ENCODE peak calls at places on chromosomes 12 and 14, in ten cellular contexts. One of them, this sample, is unnamed.

GRCh38 chr12:2395352-2395977 is 342.7 kb downstream of the CACNA1C start:
- DNase-seq in GM23338: peak; percentile 84
- DNase-seq in NAMALWA: peak; percentile 65
- DNase-seq in fibroblast of mammary gland: peak; percentile 38
- DNase-seq in hypothalamus: no peak
- DNase-seq in coronary artery: no peak
- DNase-seq in stimulated activated CD8-positive, alpha-beta memory T cell treated with anti-CD3 and anti-CD28 coated beads, Interleukin-2, amount 100 ng/mL, for 48 hours: peak; percentile 26
- DNase-seq in NCI-H446 treated with DMSO at 0.1 percent for 48 hours: no peak
- DNase-seq in heart left ventricle: peak; percentile 47
- DNase-seq in activated naive CD8-positive, alpha-beta T cell treated with anti-CD3 and anti-CD28 coated beads for 36 hours: peak; percentile 30
- DNase-seq in this sample: no peak

GRCh38 chr12:2221030-2221621 is 168.3 kb downstream of the CACNA1C start:
- DNase-seq in NAMALWA: no peak
- DNase-seq in activated naive CD8-positive, alpha-beta T cell treated with anti-CD3 and anti-CD28 coated beads for 36 hours: no peak
- DNase-seq in hypothalamus: no peak
- DNase-seq in NCI-H446 treated with DMSO at 0.1 percent for 48 hours: no peak
- DNase-seq in heart left ventricle: no peak
- DNase-seq in fibroblast of mammary gland: no peak
- DNase-seq in stimulated activated CD8-positive, alpha-beta memory T cell treated with anti-CD3 and anti-CD28 coated beads, Interleukin-2, amount 100 ng/mL, for 48 hours: no peak
- DNase-seq in coronary artery: no peak
- DNase-seq in GM23338: no peak
- DNase-seq in this sample: no peak

GRCh38 chr14:42624980-42625761 is 1018.5 kb downstream of the LRFN5 start:
- DNase-seq in fibroblast of mammary gland: no peak
- DNase-seq in hypothalamus: no peak
- DNase-seq in heart left ventricle: no peak
- DNase-seq in NAMALWA: no peak
- DNase-seq in NCI-H446 treated with DMSO at 0.1 percent for 48 hours: no peak
- DNase-seq in stimulated activated CD8-positive, alpha-beta memory T cell treated with anti-CD3 and anti-CD28 coated beads, Interleukin-2, amount 100 ng/mL, for 48 hours: no peak
- DNase-seq in coronary artery: no peak
- DNase-seq in GM23338: no peak
- DNase-seq in activated naive CD8-positive, alpha-beta T cell treated with anti-CD3 and anti-CD28 coated beads for 36 hours: no peak
- DNase-seq in this sample: no peak

GRCh38 chr12:103632554-103633216 is 45.6 kb downstream of the STAB2 start:
- DNase-seq in fibroblast of mammary gland: peak; percentile 58
- DNase-seq in hypothalamus: no peak
- DNase-seq in NAMALWA: peak; percentile 86
- DNase-seq in heart left ventricle: no peak
- DNase-seq in GM23338: peak; percentile 89
- DNase-seq in NCI-H446 treated with DMSO at 0.1 percent for 48 hours: no peak
- DNase-seq in activated naive CD8-positive, alpha-beta T cell treated with anti-CD3 and anti-CD28 coated beads for 36 hours: peak; percentile 49
- DNase-seq in stimulated activated CD8-positive, alpha-beta memory T cell treated with anti-CD3 and anti-CD28 coated beads, Interleukin-2, amount 100 ng/mL, for 48 hours: peak; percentile 58
- DNase-seq in coronary artery: no peak
- DNase-seq in this sample: peak; percentile 81

GRCh38 chr12:64120568-64120967 is 101.5 kb downstream of the KICS2 start:
- DNase-seq in stimulated activated CD8-positive, alpha-beta memory T cell treated with anti-CD3 and anti-CD28 coated beads, Interleukin-2, amount 100 ng/mL, for 48 hours: no peak
- DNase-seq in heart left ventricle: no peak
- DNase-seq in GM23338: no peak
- DNase-seq in coronary artery: no peak
- DNase-seq in hypothalamus: no peak
- DNase-seq in activated naive CD8-positive, alpha-beta T cell treated with anti-CD3 and anti-CD28 coated beads for 36 hours: no peak
- DNase-seq in NAMALWA: no peak
- DNase-seq in fibroblast of mammary gland: no peak
- DNase-seq in NCI-H446 treated with DMSO at 0.1 percent for 48 hours: no peak
- DNase-seq in this sample: peak; percentile 85

GRCh38 chr14:105880616-105881015 is 354.2 kb downstream of the TMEM121 start:
- DNase-seq in fibroblast of mammary gland: no peak
- DNase-seq in NCI-H446 treated with DMSO at 0.1 percent for 48 hours: no peak
- DNase-seq in heart left ventricle: no peak
- DNase-seq in stimulated activated CD8-positive, alpha-beta memory T cell treated with anti-CD3 and anti-CD28 coated beads, Interleukin-2, amount 100 ng/mL, for 48 hours: no peak
- DNase-seq in hypothalamus: no peak
- DNase-seq in GM23338: no peak
- DNase-seq in coronary artery: no peak
- DNase-seq in activated naive CD8-positive, alpha-beta T cell treated with anti-CD3 and anti-CD28 coated beads for 36 hours: no peak
- DNase-seq in NAMALWA: no peak
- DNase-seq in this sample: no peak

GRCh38 chr14:96243785-96244184 is 12.2 kb upstream of the BDKRB1 start:
- DNase-seq in stimulated activated CD8-positive, alpha-beta memory T cell treated with anti-CD3 and anti-CD28 coated beads, Interleukin-2, amount 100 ng/mL, for 48 hours: no peak
- DNase-seq in fibroblast of mammary gland: no peak
- DNase-seq in activated naive CD8-positive, alpha-beta T cell treated with anti-CD3 and anti-CD28 coated beads for 36 hours: no peak
- DNase-seq in GM23338: no peak
- DNase-seq in heart left ventricle: no peak
- DNase-seq in coronary artery: no peak
- DNase-seq in hypothalamus: no peak
- DNase-seq in NCI-H446 treated with DMSO at 0.1 percent for 48 hours: no peak
- DNase-seq in NAMALWA: peak; percentile 41
- DNase-seq in this sample: no peak

GRCh38 chr14:50335389-50335788 is 23.3 kb downstream of the DMAC2L start:
- DNase-seq in stimulated activated CD8-positive, alpha-beta memory T cell treated with anti-CD3 and anti-CD28 coated beads, Interleukin-2, amount 100 ng/mL, for 48 hours: no peak
- DNase-seq in coronary artery: no peak
- DNase-seq in hypothalamus: peak; percentile 63
- DNase-seq in NAMALWA: peak; percentile 8
- DNase-seq in fibroblast of mammary gland: peak; percentile 67
- DNase-seq in activated naive CD8-positive, alpha-beta T cell treated with anti-CD3 and anti-CD28 coated beads for 36 hours: no peak
- DNase-seq in NCI-H446 treated with DMSO at 0.1 percent for 48 hours: peak; percentile 95
- DNase-seq in GM23338: peak; percentile 91
- DNase-seq in heart left ventricle: peak; percentile 68
- DNase-seq in this sample: peak; percentile 12

GRCh38 chr12:3204716-3205617 is 127.8 kb downstream of the TSPAN9 start:
- DNase-seq in stimulated activated CD8-positive, alpha-beta memory T cell treated with anti-CD3 and anti-CD28 coated beads, Interleukin-2, amount 100 ng/mL, for 48 hours: no peak
- DNase-seq in GM23338: no peak
- DNase-seq in NAMALWA: no peak
- DNase-seq in fibroblast of mammary gland: no peak
- DNase-seq in hypothalamus: no peak
- DNase-seq in coronary artery: no peak
- DNase-seq in activated naive CD8-positive, alpha-beta T cell treated with anti-CD3 and anti-CD28 coated beads for 36 hours: no peak
- DNase-seq in NCI-H446 treated with DMSO at 0.1 percent for 48 hours: no peak
- DNase-seq in heart left ventricle: peak; percentile 59
- DNase-seq in this sample: no peak

GRCh38 chr14:67663633-67664032 is 10.8 kb downstream of the VTI1B start:
- DNase-seq in NAMALWA: no peak
- DNase-seq in heart left ventricle: no peak
- DNase-seq in coronary artery: no peak
- DNase-seq in GM23338: no peak
- DNase-seq in NCI-H446 treated with DMSO at 0.1 percent for 48 hours: no peak
- DNase-seq in hypothalamus: no peak
- DNase-seq in fibroblast of mammary gland: no peak
- DNase-seq in stimulated activated CD8-positive, alpha-beta memory T cell treated with anti-CD3 and anti-CD28 coated beads, Interleukin-2, amount 100 ng/mL, for 48 hours: no peak
- DNase-seq in activated naive CD8-positive, alpha-beta T cell treated with anti-CD3 and anti-CD28 coated beads for 36 hours: no peak
- DNase-seq in this sample: peak; percentile 95

GRCh38 chr12:72346331-72346944 is 74.3 kb downstream of the TRHDE start:
- DNase-seq in heart left ventricle: no peak
- DNase-seq in hypothalamus: peak; percentile 37
- DNase-seq in fibroblast of mammary gland: peak; percentile 61
- DNase-seq in GM23338: peak; percentile 95
- DNase-seq in activated naive CD8-positive, alpha-beta T cell treated with anti-CD3 and anti-CD28 coated beads for 36 hours: peak; percentile 8
- DNase-seq in NAMALWA: peak; percentile 85
- DNase-seq in coronary artery: no peak
- DNase-seq in NCI-H446 treated with DMSO at 0.1 percent for 48 hours: peak; percentile 27
- DNase-seq in stimulated activated CD8-positive, alpha-beta memory T cell treated with anti-CD3 and anti-CD28 coated beads, Interleukin-2, amount 100 ng/mL, for 48 hours: no peak
- DNase-seq in this sample: peak; percentile 77

GRCh38 chr12:113875681-113876080 is 90.4 kb downstream of the RBM19 start:
- DNase-seq in heart left ventricle: no peak
- DNase-seq in NAMALWA: no peak
- DNase-seq in fibroblast of mammary gland: peak; percentile 9
- DNase-seq in GM23338: no peak
- DNase-seq in coronary artery: no peak
- DNase-seq in hypothalamus: no peak
- DNase-seq in stimulated activated CD8-positive, alpha-beta memory T cell treated with anti-CD3 and anti-CD28 coated beads, Interleukin-2, amount 100 ng/mL, for 48 hours: no peak
- DNase-seq in NCI-H446 treated with DMSO at 0.1 percent for 48 hours: no peak
- DNase-seq in activated naive CD8-positive, alpha-beta T cell treated with anti-CD3 and anti-CD28 coated beads for 36 hours: no peak
- DNase-seq in this sample: no peak

GRCh38 chr12:113002155-113002554 is 23.8 kb downstream of the OAS2 start:
- DNase-seq in fibroblast of mammary gland: no peak
- DNase-seq in heart left ventricle: no peak
- DNase-seq in NAMALWA: peak; percentile 23
- DNase-seq in activated naive CD8-positive, alpha-beta T cell treated with anti-CD3 and anti-CD28 coated beads for 36 hours: no peak
- DNase-seq in hypothalamus: no peak
- DNase-seq in NCI-H446 treated with DMSO at 0.1 percent for 48 hours: no peak
- DNase-seq in coronary artery: no peak
- DNase-seq in stimulated activated CD8-positive, alpha-beta memory T cell treated with anti-CD3 and anti-CD28 coated beads, Interleukin-2, amount 100 ng/mL, for 48 hours: no peak
- DNase-seq in GM23338: no peak
- DNase-seq in this sample: no peak

GRCh38 chr12:53483979-53484377 is 15.3 kb downstream of the MAP3K12 start:
- DNase-seq in hypothalamus: no peak
- DNase-seq in coronary artery: no peak
- DNase-seq in heart left ventricle: no peak
- DNase-seq in NAMALWA: no peak
- DNase-seq in GM23338: no peak
- DNase-seq in activated naive CD8-positive, alpha-beta T cell treated with anti-CD3 and anti-CD28 coated beads for 36 hours: no peak
- DNase-seq in stimulated activated CD8-positive, alpha-beta memory T cell treated with anti-CD3 and anti-CD28 coated beads, Interleukin-2, amount 100 ng/mL, for 48 hours: no peak
- DNase-seq in fibroblast of mammary gland: no peak
- DNase-seq in NCI-H446 treated with DMSO at 0.1 percent for 48 hours: no peak
- DNase-seq in this sample: no peak

GRCh38 chr14:59333235-59333634 is 131.9 kb downstream of the GPR135 start:
- DNase-seq in GM23338: no peak
- DNase-seq in activated naive CD8-positive, alpha-beta T cell treated with anti-CD3 and anti-CD28 coated beads for 36 hours: no peak
- DNase-seq in NCI-H446 treated with DMSO at 0.1 percent for 48 hours: no peak
- DNase-seq in heart left ventricle: no peak
- DNase-seq in fibroblast of mammary gland: no peak
- DNase-seq in hypothalamus: no peak
- DNase-seq in NAMALWA: no peak
- DNase-seq in stimulated activated CD8-positive, alpha-beta memory T cell treated with anti-CD3 and anti-CD28 coated beads, Interleukin-2, amount 100 ng/mL, for 48 hours: no peak
- DNase-seq in coronary artery: no peak
- DNase-seq in this sample: no peak

GRCh38 chr12:32455607-32456063 is 56.3 kb downstream of the FGD4 start:
- DNase-seq in hypothalamus: no peak
- DNase-seq in coronary artery: no peak
- DNase-seq in NAMALWA: peak; percentile 83
- DNase-seq in GM23338: peak; percentile 76
- DNase-seq in stimulated activated CD8-positive, alpha-beta memory T cell treated with anti-CD3 and anti-CD28 coated beads, Interleukin-2, amount 100 ng/mL, for 48 hours: no peak
- DNase-seq in heart left ventricle: no peak
- DNase-seq in activated naive CD8-positive, alpha-beta T cell treated with anti-CD3 and anti-CD28 coated beads for 36 hours: no peak
- DNase-seq in fibroblast of mammary gland: peak; percentile 84
- DNase-seq in NCI-H446 treated with DMSO at 0.1 percent for 48 hours: peak; percentile 46
- DNase-seq in this sample: peak; percentile 75

GRCh38 chr12:50248406-50248805 is 34.9 kb downstream of the LIMA1 start:
- DNase-seq in heart left ventricle: no peak
- DNase-seq in hypothalamus: no peak
- DNase-seq in stimulated activated CD8-positive, alpha-beta memory T cell treated with anti-CD3 and anti-CD28 coated beads, Interleukin-2, amount 100 ng/mL, for 48 hours: no peak
- DNase-seq in fibroblast of mammary gland: no peak
- DNase-seq in NAMALWA: no peak
- DNase-seq in NCI-H446 treated with DMSO at 0.1 percent for 48 hours: peak; percentile 81
- DNase-seq in GM23338: no peak
- DNase-seq in activated naive CD8-positive, alpha-beta T cell treated with anti-CD3 and anti-CD28 coated beads for 36 hours: no peak
- DNase-seq in coronary artery: no peak
- DNase-seq in this sample: no peak

GRCh38 chr12:113846883-113847282 is 119.2 kb downstream of the RBM19 start:
- DNase-seq in GM23338: no peak
- DNase-seq in hypothalamus: no peak
- DNase-seq in heart left ventricle: no peak
- DNase-seq in stimulated activated CD8-positive, alpha-beta memory T cell treated with anti-CD3 and anti-CD28 coated beads, Interleukin-2, amount 100 ng/mL, for 48 hours: no peak
- DNase-seq in NCI-H446 treated with DMSO at 0.1 percent for 48 hours: no peak
- DNase-seq in coronary artery: no peak
- DNase-seq in activated naive CD8-positive, alpha-beta T cell treated with anti-CD3 and anti-CD28 coated beads for 36 hours: no peak
- DNase-seq in fibroblast of mammary gland: no peak
- DNase-seq in NAMALWA: no peak
- DNase-seq in this sample: no peak

GRCh38 chr14:30610719-30611388 is 11.3 kb upstream of the SCFD1 start:
- DNase-seq in activated naive CD8-positive, alpha-beta T cell treated with anti-CD3 and anti-CD28 coated beads for 36 hours: no peak
- DNase-seq in NCI-H446 treated with DMSO at 0.1 percent for 48 hours: peak; percentile 89
- DNase-seq in NAMALWA: peak; percentile 67
- DNase-seq in fibroblast of mammary gland: peak; percentile 78
- DNase-seq in heart left ventricle: no peak
- DNase-seq in GM23338: peak; percentile 18
- DNase-seq in hypothalamus: no peak
- DNase-seq in coronary artery: no peak
- DNase-seq in stimulated activated CD8-positive, alpha-beta memory T cell treated with anti-CD3 and anti-CD28 coated beads, Interleukin-2, amount 100 ng/mL, for 48 hours: no peak
- DNase-seq in this sample: peak; percentile 83

GRCh38 chr14:51224551-51224950 is 15.5 kb upstream of the TMX1 start:
- DNase-seq in stimulated activated CD8-positive, alpha-beta memory T cell treated with anti-CD3 and anti-CD28 coated beads, Interleukin-2, amount 100 ng/mL, for 48 hours: no peak
- DNase-seq in hypothalamus: no peak
- DNase-seq in heart left ventricle: no peak
- DNase-seq in coronary artery: no peak
- DNase-seq in NAMALWA: no peak
- DNase-seq in NCI-H446 treated with DMSO at 0.1 percent for 48 hours: no peak
- DNase-seq in fibroblast of mammary gland: peak; percentile 18
- DNase-seq in GM23338: no peak
- DNase-seq in activated naive CD8-positive, alpha-beta T cell treated with anti-CD3 and anti-CD28 coated beads for 36 hours: no peak
- DNase-seq in this sample: peak; percentile 61

GRCh38 chr14:38127784-38128183 is 79.9 kb upstream of the SSTR1 start:
- DNase-seq in NAMALWA: no peak
- DNase-seq in heart left ventricle: no peak
- DNase-seq in coronary artery: no peak
- DNase-seq in fibroblast of mammary gland: peak; percentile 46
- DNase-seq in stimulated activated CD8-positive, alpha-beta memory T cell treated with anti-CD3 and anti-CD28 coated beads, Interleukin-2, amount 100 ng/mL, for 48 hours: no peak
- DNase-seq in hypothalamus: no peak
- DNase-seq in GM23338: no peak
- DNase-seq in activated naive CD8-positive, alpha-beta T cell treated with anti-CD3 and anti-CD28 coated beads for 36 hours: no peak
- DNase-seq in NCI-H446 treated with DMSO at 0.1 percent for 48 hours: no peak
- DNase-seq in this sample: no peak

GRCh38 chr14:105138021-105138541 is 30.5 kb downstream of the JAG2 start:
- DNase-seq in stimulated activated CD8-positive, alpha-beta memory T cell treated with anti-CD3 and anti-CD28 coated beads, Interleukin-2, amount 100 ng/mL, for 48 hours: no peak
- DNase-seq in coronary artery: no peak
- DNase-seq in hypothalamus: no peak
- DNase-seq in heart left ventricle: no peak
- DNase-seq in NCI-H446 treated with DMSO at 0.1 percent for 48 hours: no peak
- DNase-seq in NAMALWA: no peak
- DNase-seq in activated naive CD8-positive, alpha-beta T cell treated with anti-CD3 and anti-CD28 coated beads for 36 hours: no peak
- DNase-seq in fibroblast of mammary gland: no peak
- DNase-seq in GM23338: no peak
- DNase-seq in this sample: no peak

GRCh38 chr12:21697829-21698630 is 40.4 kb upstream of the LDHB start:
- DNase-seq in stimulated activated CD8-positive, alpha-beta memory T cell treated with anti-CD3 and anti-CD28 coated beads, Interleukin-2, amount 100 ng/mL, for 48 hours: no peak
- DNase-seq in coronary artery: no peak
- DNase-seq in fibroblast of mammary gland: peak; percentile 62
- DNase-seq in hypothalamus: no peak
- DNase-seq in NAMALWA: peak; percentile 58
- DNase-seq in activated naive CD8-positive, alpha-beta T cell treated with anti-CD3 and anti-CD28 coated beads for 36 hours: no peak
- DNase-seq in GM23338: peak; percentile 39
- DNase-seq in NCI-H446 treated with DMSO at 0.1 percent for 48 hours: no peak
- DNase-seq in heart left ventricle: no peak
- DNase-seq in this sample: peak; percentile 41

GRCh38 chr14:99418217-99418616 is 62.4 kb downstream of the SETD3 start:
- DNase-seq in coronary artery: no peak
- DNase-seq in NAMALWA: no peak
- DNase-seq in hypothalamus: no peak
- DNase-seq in activated naive CD8-positive, alpha-beta T cell treated with anti-CD3 and anti-CD28 coated beads for 36 hours: no peak
- DNase-seq in GM23338: no peak
- DNase-seq in stimulated activated CD8-positive, alpha-beta memory T cell treated with anti-CD3 and anti-CD28 coated beads, Interleukin-2, amount 100 ng/mL, for 48 hours: no peak
- DNase-seq in fibroblast of mammary gland: no peak
- DNase-seq in NCI-H446 treated with DMSO at 0.1 percent for 48 hours: no peak
- DNase-seq in heart left ventricle: no peak
- DNase-seq in this sample: no peak

GRCh38 chr12:83077037-83077436 is 390.3 kb downstream of the TMTC2 start:
- DNase-seq in coronary artery: no peak
- DNase-seq in stimulated activated CD8-positive, alpha-beta memory T cell treated with anti-CD3 and anti-CD28 coated beads, Interleukin-2, amount 100 ng/mL, for 48 hours: no peak
- DNase-seq in heart left ventricle: no peak
- DNase-seq in NAMALWA: no peak
- DNase-seq in hypothalamus: no peak
- DNase-seq in NCI-H446 treated with DMSO at 0.1 percent for 48 hours: no peak
- DNase-seq in fibroblast of mammary gland: no peak
- DNase-seq in GM23338: no peak
- DNase-seq in activated naive CD8-positive, alpha-beta T cell treated with anti-CD3 and anti-CD28 coated beads for 36 hours: no peak
- DNase-seq in this sample: no peak

GRCh38 chr12:57840701-57841100 is 5.8 kb downstream of the CTDSP2 start:
- DNase-seq in fibroblast of mammary gland: no peak
- DNase-seq in stimulated activated CD8-positive, alpha-beta memory T cell treated with anti-CD3 and anti-CD28 coated beads, Interleukin-2, amount 100 ng/mL, for 48 hours: no peak
- DNase-seq in hypothalamus: no peak
- DNase-seq in NCI-H446 treated with DMSO at 0.1 percent for 48 hours: no peak
- DNase-seq in NAMALWA: no peak
- DNase-seq in coronary artery: no peak
- DNase-seq in activated naive CD8-positive, alpha-beta T cell treated with anti-CD3 and anti-CD28 coated beads for 36 hours: no peak
- DNase-seq in heart left ventricle: peak; percentile 66
- DNase-seq in GM23338: no peak
- DNase-seq in this sample: peak; percentile 44

GRCh38 chr12:121579190-121579791 is 1.5 kb downstream of the KDM2B start:
- DNase-seq in NCI-H446 treated with DMSO at 0.1 percent for 48 hours: no peak
- DNase-seq in heart left ventricle: peak; percentile 53
- DNase-seq in coronary artery: no peak
- DNase-seq in fibroblast of mammary gland: no peak
- DNase-seq in activated naive CD8-positive, alpha-beta T cell treated with anti-CD3 and anti-CD28 coated beads for 36 hours: peak; percentile 55
- DNase-seq in GM23338: peak; percentile 73
- DNase-seq in hypothalamus: no peak
- DNase-seq in NAMALWA: peak; percentile 30
- DNase-seq in stimulated activated CD8-positive, alpha-beta memory T cell treated with anti-CD3 and anti-CD28 coated beads, Interleukin-2, amount 100 ng/mL, for 48 hours: peak; percentile 28
- DNase-seq in this sample: no peak

GRCh38 chr12:19129486-19130223 is at the start of gene PLEKHA5:
- DNase-seq in heart left ventricle: peak; percentile 87
- DNase-seq in fibroblast of mammary gland: peak; percentile 66
- DNase-seq in stimulated activated CD8-positive, alpha-beta memory T cell treated with anti-CD3 and anti-CD28 coated beads, Interleukin-2, amount 100 ng/mL, for 48 hours: peak; percentile 9
- DNase-seq in hypothalamus: peak; percentile 23
- DNase-seq in activated naive CD8-positive, alpha-beta T cell treated with anti-CD3 and anti-CD28 coated beads for 36 hours: peak; percentile 48
- DNase-seq in NCI-H446 treated with DMSO at 0.1 percent for 48 hours: peak; percentile 24
- DNase-seq in GM23338: peak; percentile 81
- DNase-seq in coronary artery: peak; percentile 78
- DNase-seq in NAMALWA: no peak
- DNase-seq in this sample: peak; percentile 67